ENCODE peak calls at places on chromosomes 6 and 20, in ten cellular contexts. E, V, X, D, P, N, Z, T, B and C are unnamed samples. For H3K4me1 and H3K27me3, the result is how much of the 10 kb centered on the place peaks cover.

GRCh38 chr20:51440589-51440988 is 101.9 kb downstream of the NFATC2 start:
- DNase-seq in T (no peak), V (no peak), Z (no peak), D (peak), X (no peak), E (no peak), N (no peak), P (no peak), B (no peak), C (no peak)

GRCh38 chr6:110628330-110628729 is 151.9 kb upstream of the SLC22A16 start:
- DNase-seq in B (no peak), V (no peak), N (no peak), T (no peak), E (peak), D (no peak), P (no peak), Z (no peak), X (no peak), C (no peak)

GRCh38 chr6:24549158-24549557 is 54.4 kb downstream of the ALDH5A1 start:
- DNase-seq in Z (no peak), D (no peak), P (no peak), X (no peak), E (no peak), B (no peak), N (no peak), T (no peak), V (no peak), C (no peak)

GRCh38 chr6:162907876-162908481 is 180.2 kb downstream of the PACRG start:
- DNase-seq in N (no peak), T (no peak), E (peak), D (no peak), V (no peak), P (no peak), Z (no peak), B (no peak), X (no peak), C (no peak)

GRCh38 chr6:146905313-146905712 is 298.9 kb upstream of the STXBP5 start:
- DNase-seq in X (no peak), Z (peak), N (no peak), D (no peak), B (no peak), P (no peak), T (no peak), V (peak), E (peak), C (no peak)

GRCh38 chr20:5080384-5080877 is 39.3 kb downstream of the PCNA start:
- DNase-seq in D (peak), Z (peak), X (no peak), V (no peak), B (no peak), P (no peak), N (peak), T (peak), E (peak), C (no peak)

GRCh38 chr6:167495506-167496391 is 170.9 kb downstream of the TTLL2 start:
- DNase-seq in Z (no peak), D (no peak), B (no peak), X (no peak), E (no peak), N (no peak), T (no peak), V (no peak), P (no peak), C (peak)

GRCh38 chr6:16670617-16671051 is 90.6 kb downstream of the ATXN1 start:
- DNase-seq in N (no peak), E (no peak), X (no peak), T (no peak), V (no peak), D (no peak), Z (no peak), P (no peak), B (no peak), C (no peak)

GRCh38 chr20:44071526-44072111 is 115.4 kb downstream of the JPH2 start:
- DNase-seq in X (no peak), Z (no peak), T (no peak), E (no peak), N (no peak), V (no peak), D (no peak), B (no peak), P (no peak), C (no peak)

GRCh38 chr6:146123611-146124010 is 94.7 kb downstream of the GRM1 start:
- DNase-seq in V (no peak), N (no peak), E (no peak), Z (no peak), P (no peak), X (no peak), D (no peak), T (no peak), B (no peak), C (no peak)

GRCh38 chr6:155270566-155271091 is 6.8 kb downstream of the CLDN20 start:
- DNase-seq in E (no peak), D (no peak), V (no peak), T (no peak), P (no peak), N (no peak), X (no peak), B (no peak), Z (no peak), C (no peak)

GRCh38 chr20:60437418-60437817 is 479.2 kb downstream of the CDH26 start:
- DNase-seq in V (no peak), Z (no peak), D (no peak), E (no peak), P (no peak), B (no peak), X (no peak), N (no peak), T (no peak), C (no peak)

GRCh38 chr20:3876676-3877075 is 12.5 kb upstream of the PANK2 start:
- DNase-seq in B (no peak), N (no peak), Z (no peak), T (no peak), D (no peak), X (no peak), E (peak), P (no peak), V (no peak), C (no peak)

GRCh38 chr6:128179890-128180440 is 279.1 kb upstream of the THEMIS start:
- DNase-seq in P (no peak), V (no peak), Z (no peak), N (no peak), X (no peak), E (peak), B (no peak), D (no peak), T (no peak), C (no peak)

GRCh38 chr6:89941031-89941775 is 46.9 kb downstream of the GJA10 start:
- DNase-seq in P (no peak), V (peak), E (peak), X (no peak), D (no peak), B (no peak), Z (no peak), N (peak), T (no peak), C (no peak)

GRCh38 chr20:9514461-9515210 is at the start of gene LAMP5:
- DNase-seq in Z (peak), P (no peak), T (no peak), X (no peak), D (no peak), E (peak), B (no peak), V (no peak), N (no peak), C (peak)

GRCh38 chr6:76026101-76026500 is 46.4 kb downstream of the IMPG1 start:
- DNase-seq in E (peak), X (no peak), Z (no peak), B (no peak), P (no peak), D (no peak), T (no peak), N (no peak), V (no peak), C (no peak)

GRCh38 chr6:31547727-31548422 is 467 bp downstream of the NFKBIL1 start:
- DNase-seq in P (no peak), V (no peak), D (peak), B (no peak), N (no peak), T (no peak), Z (no peak), X (no peak), E (no peak), C (no peak)

GRCh38 chr20:54843891-54844290 is 368.5 kb downstream of the DOK5 start:
- DNase-seq in X (no peak), V (no peak), B (no peak), N (no peak), E (no peak), T (no peak), Z (no peak), P (no peak), D (no peak), C (no peak)

GRCh38 chr20:10609726-10610125 is 64.1 kb downstream of the JAG1 start:
- DNase-seq in Z (no peak), E (peak), P (no peak), D (no peak), T (no peak), V (no peak), N (no peak), B (no peak), X (no peak), C (no peak)

GRCh38 chr20:8399963-8400362 is 267.9 kb downstream of the PLCB1 start:
- DNase-seq in D (no peak), T (no peak), B (no peak), P (peak), E (no peak), Z (no peak), X (no peak), V (no peak), N (no peak), C (no peak)

GRCh38 chr20:50372770-50373088 is 137.5 kb upstream of the PTPN1 start:
- DNase-seq in B (no peak), P (no peak), E (no peak), D (no peak), X (no peak), N (no peak), T (no peak), V (no peak), Z (no peak), C (no peak)

DNA sequence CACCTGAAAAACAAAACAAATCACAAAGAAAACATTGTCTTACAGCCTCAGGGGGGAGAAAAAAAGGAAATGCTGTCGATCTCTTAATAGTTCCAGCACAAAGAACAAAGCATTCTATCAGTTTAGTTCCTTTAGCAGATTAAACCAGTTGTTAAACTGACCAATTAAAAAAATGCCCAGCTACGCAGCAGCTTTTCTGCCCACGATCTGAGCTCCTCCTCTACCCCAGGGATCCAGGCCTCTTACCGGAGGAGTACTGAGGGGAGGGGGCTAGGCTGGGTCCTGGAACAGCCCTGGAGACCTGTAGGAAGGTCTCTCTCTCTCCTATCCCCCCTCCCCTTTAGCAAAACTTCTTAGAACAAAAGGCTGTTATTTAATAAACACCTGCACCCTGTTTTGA is 13.4 kb downstream of the PTK7 start:
- DNase-seq in N (no peak), X (no peak), P (no peak), T (no peak), D (peak), Z (no peak), V (no peak), E (no peak), B (no peak), C (no peak)
- H3K4me1 ChIP-seq in N (under half), X (under half), P (under half), T (under half), D (under half), Z (under half), V (under half), E (under half), B (under half), C (under half)

GRCh38 chr6:149963212-149963461 is 606 bp upstream of the ULBP1 start:
- DNase-seq in V (no peak), T (no peak), Z (peak), X (no peak), E (peak), N (no peak), B (no peak), P (no peak), D (no peak), C (no peak)
- H3K27me3 ChIP-seq in V (under half), T (under half), Z (under half), X (under half), E (under half), N (under half), B (under half), P (half or more), D (half or more), C (under half)

DNA sequence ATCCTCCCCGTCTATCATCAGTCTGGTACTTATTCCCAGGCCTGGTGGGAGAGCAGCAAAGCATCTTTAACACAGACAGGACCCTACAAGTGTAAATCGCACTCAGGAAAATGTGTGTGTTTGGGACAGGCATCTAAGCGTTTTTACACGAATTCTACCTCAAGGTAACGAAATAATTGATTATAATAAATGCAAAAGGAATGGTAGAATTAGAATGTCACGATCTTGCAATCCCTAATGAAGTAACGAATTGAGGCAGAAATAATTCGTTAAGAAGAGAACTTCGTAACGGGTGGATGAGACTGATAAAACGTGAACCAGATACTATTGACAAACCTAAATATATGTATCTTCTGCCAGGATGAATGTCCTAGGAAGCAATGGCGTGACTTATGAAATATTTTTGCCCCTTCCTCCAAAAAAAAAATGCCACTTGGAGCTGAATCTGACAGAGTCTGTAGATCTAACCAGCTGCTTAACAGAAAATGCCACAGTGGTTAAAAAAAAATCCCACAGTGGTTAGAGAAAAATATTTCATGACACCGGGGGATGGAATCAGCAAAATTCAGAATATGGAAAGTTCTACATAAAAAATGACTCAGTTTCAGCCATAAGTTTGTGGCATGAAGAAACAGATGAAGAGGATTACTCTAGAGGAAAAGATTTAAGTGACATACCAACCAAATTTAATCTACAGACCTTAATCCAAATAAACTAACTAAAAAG is 68.7 kb downstream of the F13A1 start:
- DNase-seq in P (no peak), X (no peak), D (no peak), N (no peak), V (no peak), T (no peak), E (no peak), B (no peak), Z (no peak), C (no peak)
- H3K4me3 ChIP-seq in P (no peak), X (no peak), D (no peak), N (no peak), V (no peak), T (no peak), E (no peak), B (no peak), Z (no peak), C (no peak)

GRCh38 chr6:36824262-36824661 is 15.0 kb downstream of the CPNE5 start:
- DNase-seq in T (no peak), X (no peak), E (no peak), N (no peak), V (peak), D (no peak), B (no peak), P (no peak), Z (no peak), C (no peak)
- H3K4me1 ChIP-seq in T (under half), X (under half), E (under half), N (under half), V (under half), D (half or more), B (under half), P (under half), Z (under half), C (under half)

GRCh38 chr6:113856571-113857564 is at the start of gene MARCKS:
- DNase-seq in D (peak), X (no peak), N (peak), E (peak), P (no peak), T (peak), B (peak), Z (peak), V (peak), C (peak)

GRCh38 chr6:113854531-113855499 is 2.3 kb upstream of the MARCKS start:
- DNase-seq in N (peak), V (peak), E (peak), Z (peak), B (no peak), X (no peak), D (peak), P (no peak), T (peak), C (peak)

GRCh38 chr6:113855500-113856010 is 1.6 kb upstream of the MARCKS start:
- DNase-seq in E (peak), N (no peak), Z (no peak), T (peak), X (no peak), D (peak), B (no peak), P (no peak), V (no peak), C (peak)

GRCh38 chr6:113857565-113858066 is 471 bp downstream of the MARCKS start:
- DNase-seq in P (no peak), E (no peak), X (no peak), V (no peak), B (no peak), N (no peak), Z (no peak), T (peak), D (peak), C (peak)

GRCh38 chr6:113856011-113856551 is 1.1 kb upstream of the MARCKS start:
- DNase-seq in E (peak), T (peak), N (no peak), X (no peak), P (no peak), V (peak), Z (no peak), B (no peak), D (peak), C (no peak)
- H3K27me3 ChIP-seq in E (under half), T (under half), N (under half), X (under half), P (under half), V (under half), Z (under half), B (under half), D (under half), C (under half)

DNA sequence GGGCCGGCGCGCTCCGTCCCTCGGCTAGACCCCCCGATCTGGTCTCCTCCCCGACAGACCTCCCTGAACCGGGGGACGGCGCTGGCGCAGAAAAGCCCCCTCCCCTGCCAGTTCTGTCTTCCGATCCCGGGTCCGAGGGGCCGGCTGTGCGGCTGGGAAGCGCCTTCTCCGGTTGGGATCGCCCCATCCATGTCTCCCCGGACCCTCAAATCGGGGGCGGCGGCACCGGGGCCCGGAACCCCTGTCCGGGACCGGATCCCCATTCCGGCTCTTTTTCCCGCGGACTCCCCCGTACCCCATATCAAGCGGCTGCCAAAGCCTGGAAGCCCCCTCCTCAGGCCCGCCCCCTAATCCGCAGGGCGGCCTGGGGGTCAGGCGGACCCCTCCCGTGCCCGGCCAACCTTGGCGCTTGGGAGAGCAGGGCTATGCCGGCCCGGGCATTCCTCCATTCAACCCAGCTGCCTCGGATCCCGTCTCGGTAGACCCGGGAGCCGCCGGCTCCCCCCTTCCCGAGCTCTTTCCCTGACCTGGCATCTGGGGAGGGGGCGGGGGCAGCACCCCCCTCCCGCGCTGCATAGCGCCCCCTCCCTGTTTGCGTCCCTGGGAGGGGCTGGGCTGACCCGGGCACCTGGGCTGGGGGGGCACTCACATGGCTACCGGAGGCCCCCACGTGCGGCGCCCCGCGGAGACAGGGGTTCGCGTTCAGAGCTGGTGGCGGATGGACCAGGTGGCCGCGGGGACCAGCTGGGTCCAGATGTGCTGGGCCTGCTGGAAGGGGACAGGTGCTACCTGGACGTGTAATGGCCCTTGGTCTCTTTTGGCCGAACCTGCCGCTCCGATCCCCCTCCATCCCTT is 645 bp downstream of the DLGAP4 start:
- DNase-seq in E (no peak), D (no peak), P (no peak), X (no peak), V (no peak), B (no peak), N (no peak), T (no peak), Z (no peak), C (no peak)
- H3K4me3 ChIP-seq in E (no peak), D (peak), P (no peak), X (peak), V (peak), B (no peak), N (no peak), T (no peak), Z (no peak), C (peak)